ENCODE peak calls at places on chromosomes 4 and X, in four cellular contexts. One of them, this sample, is unnamed.

GRCh38 chr4:86032476-86033022 is 327.3 kb downstream of the MAPK10 start:
- DNase-seq in H1: no peak
- DNase-seq in A549: no peak
- DNase-seq in HCT116: no peak
- DNase-seq in this sample: peak

GRCh38 chrX:118727686-118728339 is 407 bp downstream of the IL13RA1 start:
- DNase-seq in H1: no peak
- DNase-seq in A549: peak
- DNase-seq in HCT116: no peak
- DNase-seq in this sample: peak

GRCh38 chr4:22385615-22386014 is 130.3 kb downstream of the ADGRA3 start:
- DNase-seq in H1: no peak
- DNase-seq in A549: peak
- DNase-seq in HCT116: peak
- DNase-seq in this sample: peak

GRCh38 chrX:23783569-23784486 is 855 bp downstream of the SAT1 start:
- DNase-seq in H1: no peak
- DNase-seq in A549: peak
- DNase-seq in HCT116: no peak
- DNase-seq in this sample: no peak

GRCh38 chrX:69362889-69363288 is 141.2 kb upstream of the NALF2 start:
- DNase-seq in H1: no peak
- DNase-seq in A549: no peak
- DNase-seq in HCT116: no peak
- DNase-seq in this sample: no peak

GRCh38 chr4:22719218-22719617 is 26.5 kb downstream of the GBA3 start:
- DNase-seq in H1: no peak
- DNase-seq in A549: peak
- DNase-seq in HCT116: no peak
- DNase-seq in this sample: no peak

GRCh38 chrX:27597506-27597905 is 7.4 kb downstream of the DCAF8L2 start:
- DNase-seq in H1: no peak
- DNase-seq in A549: no peak
- DNase-seq in HCT116: no peak
- DNase-seq in this sample: no peak

GRCh38 chrX:103817502-103817901 is 14.6 kb downstream of the RAB9B start:
- DNase-seq in H1: no peak
- DNase-seq in A549: peak
- DNase-seq in HCT116: peak
- DNase-seq in this sample: peak

GRCh38 chrX:153662266-153662665 is 11.3 kb downstream of the PNCK start:
- DNase-seq in H1: peak
- DNase-seq in A549: peak
- DNase-seq in HCT116: peak
- DNase-seq in this sample: peak

GRCh38 chr4:140426610-140427103 is 791 bp downstream of the CLGN start:
- DNase-seq in H1: no peak
- DNase-seq in A549: no peak
- DNase-seq in HCT116: no peak
- DNase-seq in this sample: no peak

GRCh38 chr4:140150636-140150885 is 3.4 kb downstream of the MAML3 start:
- DNase-seq in H1: no peak
- DNase-seq in A549: no peak
- DNase-seq in HCT116: no peak
- DNase-seq in this sample: no peak

GRCh38 chr4:97367878-97368277 is 775.4 kb downstream of the STPG2 start:
- DNase-seq in H1: no peak
- DNase-seq in A549: peak
- DNase-seq in HCT116: peak
- DNase-seq in this sample: no peak
- TF ChIP-seq RAD21 in H1: no peak
- TF ChIP-seq RAD21 in A549: no peak
- TF ChIP-seq RAD21 in HCT116: peak
- TF ChIP-seq RAD21 in this sample: no peak

GRCh38 chr4:73777612-73778011 is 37.2 kb downstream of the CXCL8 start:
- DNase-seq in H1: no peak
- DNase-seq in A549: no peak
- DNase-seq in HCT116: no peak
- DNase-seq in this sample: peak
- TF ChIP-seq RAD21 in H1: no peak
- TF ChIP-seq RAD21 in A549: no peak
- TF ChIP-seq RAD21 in HCT116: no peak
- TF ChIP-seq RAD21 in this sample: no peak

GRCh38 chrX:150156615-150157014 is 206.5 kb upstream of the MAMLD1 start:
- DNase-seq in H1: no peak
- DNase-seq in A549: no peak
- DNase-seq in HCT116: no peak
- DNase-seq in this sample: no peak
- TF ChIP-seq RAD21 in H1: no peak
- TF ChIP-seq RAD21 in A549: no peak
- TF ChIP-seq RAD21 in HCT116: no peak
- TF ChIP-seq RAD21 in this sample: no peak

DNA sequence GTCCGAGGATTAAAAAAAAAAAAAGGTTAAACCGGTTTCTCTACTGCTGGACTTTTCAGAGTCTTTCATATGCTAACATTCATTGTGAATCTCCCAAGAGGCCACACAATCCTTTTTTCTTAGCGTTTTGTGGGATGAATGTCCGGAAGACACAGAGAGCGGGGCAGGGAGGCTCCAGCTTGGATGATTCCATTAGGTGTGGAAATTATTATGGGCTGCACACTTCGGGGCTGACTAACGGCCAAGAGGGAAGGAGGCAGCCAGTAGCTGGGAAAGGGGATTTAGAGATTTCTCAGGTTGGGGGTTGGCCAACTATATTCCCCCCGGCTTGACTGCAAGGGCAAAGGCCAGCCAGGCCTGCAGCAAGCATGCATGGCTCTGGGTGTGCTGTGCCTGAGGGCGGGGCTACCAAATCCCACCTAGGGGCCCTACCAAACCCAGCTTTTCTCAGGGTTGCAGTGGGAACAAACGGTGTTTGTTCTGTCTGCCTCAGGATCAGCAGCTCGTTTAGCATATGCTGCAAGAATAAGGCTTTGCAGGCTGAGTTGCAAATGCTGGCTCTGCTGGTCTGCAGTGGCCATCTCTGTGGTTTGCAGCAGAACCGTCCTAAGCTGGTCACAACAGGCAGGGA is 28.6 kb downstream of the NYX start:
- DNase-seq in H1: peak
- DNase-seq in A549: no peak
- DNase-seq in HCT116: no peak
- DNase-seq in this sample: no peak
- TF ChIP-seq RAD21 in H1: no peak
- TF ChIP-seq RAD21 in A549: no peak
- TF ChIP-seq RAD21 in HCT116: no peak
- TF ChIP-seq RAD21 in this sample: no peak